ENCODE peak calls at places on chromosome 6, in five cellular contexts. R is ascending aorta; M is SK-N-SH; D is T-cell; W is activated CD4-positive, alpha-beta T cell treated with anti-CD3 and anti-CD28 coated beads, Interleukin-2, amount 50 U/mL, for 1 hour. N is an unnamed sample.

GRCh38 chr6:31614674-31615578 is at the start of gene AIF1:
- DNase-seq in D (no peak), M (no peak), R (no peak), W (no peak), N (no peak)

GRCh38 chr6:84967389-84967788 is 203.0 kb upstream of the TBX18 start:
- DNase-seq in W (no peak), R (no peak), D (no peak), M (peak; percentile 14), N (peak; percentile 49)

GRCh38 chr6:129748212-129748900 is 38.4 kb upstream of the ARHGAP18 start:
- DNase-seq in D (no peak), R (no peak), M (no peak), W (peak; percentile 26), N (peak; percentile 18)

GRCh38 chr6:92122746-92123145 is 1296.6 kb downstream of the EPHA7 start:
- DNase-seq in D (no peak), M (peak; percentile 11), R (no peak), W (no peak), N (peak; percentile 20)

GRCh38 chr6:44119704-44120262 is 7.5 kb downstream of the MRPL14 start:
- DNase-seq in W (no peak), M (no peak), R (no peak), D (no peak), N (no peak)

GRCh38 chr6:143652840-143653239 is 24.9 kb upstream of the PHACTR2 start:
- DNase-seq in W (no peak), M (no peak), R (no peak), D (no peak), N (no peak)

GRCh38 chr6:66489269-66489987 is 782.4 kb upstream of the EYS start:
- DNase-seq in D (no peak), W (no peak), M (no peak), R (no peak), N (no peak)

GRCh38 chr6:154460306-154461071 is 50.0 kb downstream of the CNKSR3 start:
- DNase-seq in M (no peak), R (no peak), W (no peak), D (no peak), N (no peak)

GRCh38 chr6:87199787-87200186 is 44.4 kb downstream of the ZNF292 start:
- DNase-seq in D (no peak), R (no peak), W (no peak), M (no peak), N (no peak)

GRCh38 chr6:149271348-149272340 is 45.9 kb upstream of the TAB2 start:
- DNase-seq in D (peak; percentile 38), W (peak; percentile 53), R (no peak), M (no peak), N (no peak)

GRCh38 chr6:56752534-56752933 is 109.8 kb upstream of the DST start:
- DNase-seq in D (no peak), R (no peak), M (no peak), W (no peak), N (no peak)

GRCh38 chr6:166236586-166236985 is 68.9 kb upstream of the TBXT start:
- DNase-seq in R (no peak), W (no peak), D (no peak), M (no peak), N (no peak)

GRCh38 chr6:129644567-129645015 is 65.4 kb downstream of the ARHGAP18 start:
- DNase-seq in R (no peak), W (no peak), D (no peak), M (no peak), N (no peak)

GRCh38 chr6:43014434-43014909 is 423 bp downstream of the KLHDC3 start:
- DNase-seq in D (no peak), W (no peak), M (no peak), R (no peak), N (no peak)

GRCh38 chr6:18265099-18265372 is 706 bp upstream of the DEK start:
- DNase-seq in M (peak; percentile 52), R (no peak), D (no peak), W (no peak), N (no peak)

GRCh38 chr6:160952633-160953281 is 38.8 kb upstream of the MAP3K4 start:
- DNase-seq in D (no peak), W (no peak), M (no peak), R (no peak), N (no peak)

GRCh38 chr6:15769471-15770088 is 106.8 kb upstream of the DTNBP1 start:
- DNase-seq in M (no peak), W (no peak), D (no peak), R (no peak), N (no peak)

GRCh38 chr6:160036790-160037206 is 67.9 kb downstream of the IGF2R start:
- DNase-seq in D (no peak), R (no peak), M (no peak), W (no peak), N (no peak)

GRCh38 chr6:56507517-56507916 is 135.2 kb downstream of the DST start:
- DNase-seq in R (no peak), W (no peak), M (no peak), D (no peak), N (no peak)

GRCh38 chr6:36245572-36246031 is 24.3 kb upstream of the PNPLA1 start:
- DNase-seq in D (no peak), M (peak; percentile 65), R (no peak), W (no peak), N (peak; percentile 66)

GRCh38 chr6:130575971-130576370 is 210.2 kb downstream of the TMEM200A start:
- DNase-seq in D (peak; percentile 29), R (no peak), M (no peak), W (peak; percentile 20), N (no peak)

GRCh38 chr6:143054329-143054728 is 6.4 kb upstream of the AIG1 start:
- DNase-seq in D (no peak), M (no peak), W (no peak), R (no peak), N (no peak)

GRCh38 chr6:63529498-63529897 is 42.8 kb upstream of the LOC128125822 start:
- DNase-seq in R (no peak), M (no peak), D (no peak), W (no peak), N (no peak)

GRCh38 chr6:158706369-158706982 is 56.6 kb downstream of the SYTL3 start:
- DNase-seq in W (no peak), R (no peak), D (no peak), M (peak; percentile 75), N (peak; percentile 64)

GRCh38 chr6:3444276-3445088 is 12.4 kb downstream of the SLC22A23 start:
- DNase-seq in W (no peak), R (no peak), D (no peak), M (no peak), N (no peak)

GRCh38 chr6:88008411-88008810 is 39.2 kb upstream of the SPACA1 start:
- DNase-seq in D (no peak), W (no peak), R (no peak), M (no peak), N (no peak)

GRCh38 chr6:155248021-155249001 is 15.5 kb upstream of the CLDN20 start:
- DNase-seq in R (no peak), D (no peak), M (peak; percentile 65), W (no peak), N (peak; percentile 55)

GRCh38 chr6:105596284-105596755 is 193.4 kb upstream of the PREP start:
- DNase-seq in D (no peak), W (no peak), M (no peak), R (no peak), N (no peak)

GRCh38 chr6:37256692-37257319 is 766 bp upstream of the TBC1D22B start:
- DNase-seq in D (no peak), M (no peak), R (no peak), W (no peak), N (no peak)

GRCh38 chr6:85464260-85464644 is 14.4 kb downstream of the NT5E start:
- DNase-seq in D (no peak), M (no peak), R (no peak), W (no peak), N (no peak)

GRCh38 chr6:106751501-106752252 is 122.3 kb downstream of the QRSL1 start:
- DNase-seq in M (no peak), W (no peak), D (no peak), R (no peak), N (no peak)

GRCh38 chr6:159065091-159065490 is 20.3 kb upstream of the TAGAP start:
- DNase-seq in W (no peak), R (no peak), D (no peak), M (no peak), N (no peak)

GRCh38 chr6:153140299-153140698 is 9.2 kb upstream of the RGS17 start:
- DNase-seq in R (no peak), D (no peak), M (peak; percentile 75), W (no peak), N (peak; percentile 82)

GRCh38 chr6:157143171-157143884 is 180.0 kb downstream of the TMEM242 start:
- DNase-seq in R (no peak), M (peak; percentile 82), D (no peak), W (no peak), N (peak; percentile 70)

GRCh38 chr6:133553652-133554051 is 312.5 kb downstream of the EYA4 start:
- DNase-seq in D (no peak), W (peak; percentile 9), M (peak; percentile 32), R (no peak), N (peak; percentile 72)

GRCh38 chr6:29976588-29977424 is 34.5 kb downstream of the HLA-A start:
- DNase-seq in W (peak; percentile 44), M (peak; percentile 80), R (peak; percentile 51), D (peak; percentile 47), N (peak; percentile 75)